ENCODE peak calls at places on chromosomes 3 and 15, in six cellular contexts. One of them, this sample, is unnamed.

GRCh38 chr3:160612386-160613115 is 47.2 kb upstream of the KPNA4 start:
- DNase-seq in upper lobe of left lung: no peak
- DNase-seq in transverse colon: no peak
- DNase-seq in GM12878: no peak
- DNase-seq in stomach: no peak
- DNase-seq in H1: no peak
- DNase-seq in this sample: no peak

GRCh38 chr15:35693286-35693685 is 147.3 kb upstream of the DPH6 start:
- DNase-seq in GM12878: no peak
- DNase-seq in upper lobe of left lung: no peak
- DNase-seq in H1: no peak
- DNase-seq in transverse colon: no peak
- DNase-seq in stomach: no peak
- DNase-seq in this sample: no peak

GRCh38 chr3:136464502-136464901 is 214.4 kb downstream of the PCCB start:
- DNase-seq in GM12878: no peak
- DNase-seq in upper lobe of left lung: no peak
- DNase-seq in transverse colon: no peak
- DNase-seq in H1: no peak
- DNase-seq in stomach: no peak
- DNase-seq in this sample: no peak

GRCh38 chr3:78867409-78868372 is 900.1 kb downstream of the ROBO1 start:
- DNase-seq in stomach: no peak
- DNase-seq in transverse colon: no peak
- DNase-seq in GM12878: no peak
- DNase-seq in upper lobe of left lung: no peak
- DNase-seq in H1: no peak
- DNase-seq in this sample: no peak

GRCh38 chr3:195251336-195252065 is 19.5 kb downstream of the XXYLT1 start:
- DNase-seq in upper lobe of left lung: peak; percentile 49
- DNase-seq in transverse colon: no peak
- DNase-seq in stomach: no peak
- DNase-seq in GM12878: no peak
- DNase-seq in H1: no peak
- DNase-seq in this sample: peak; percentile 69

GRCh38 chr3:184341925-184342324 is 4.5 kb downstream of the FAM131A start:
- DNase-seq in transverse colon: no peak
- DNase-seq in upper lobe of left lung: no peak
- DNase-seq in stomach: peak; percentile 91
- DNase-seq in H1: no peak
- DNase-seq in GM12878: no peak
- DNase-seq in this sample: no peak

GRCh38 chr3:184322731-184323487 is 8.5 kb downstream of the EIF4G1 start:
- DNase-seq in stomach: no peak
- DNase-seq in upper lobe of left lung: peak; percentile 55
- DNase-seq in GM12878: no peak
- DNase-seq in H1: no peak
- DNase-seq in transverse colon: no peak
- DNase-seq in this sample: no peak

GRCh38 chr15:80343610-80344009 is 60.6 kb upstream of the ARNT2 start:
- DNase-seq in upper lobe of left lung: no peak
- DNase-seq in GM12878: no peak
- DNase-seq in H1: no peak
- DNase-seq in stomach: peak; percentile 29
- DNase-seq in transverse colon: peak; percentile 26
- DNase-seq in this sample: no peak

GRCh38 chr3:107496855-107497254 is 25.9 kb upstream of the BBX start:
- DNase-seq in upper lobe of left lung: no peak
- DNase-seq in stomach: no peak
- DNase-seq in H1: no peak
- DNase-seq in GM12878: no peak
- DNase-seq in transverse colon: no peak
- DNase-seq in this sample: no peak

GRCh38 chr15:40263036-40263754 is 19.7 kb downstream of the ANKRD63 start:
- DNase-seq in stomach: no peak
- DNase-seq in GM12878: no peak
- DNase-seq in transverse colon: peak; percentile 38
- DNase-seq in H1: no peak
- DNase-seq in upper lobe of left lung: no peak
- DNase-seq in this sample: no peak

GRCh38 chr15:71278989-71279756 is 163.9 kb downstream of the THSD4 start:
- DNase-seq in H1: no peak
- DNase-seq in stomach: peak; percentile 90
- DNase-seq in upper lobe of left lung: no peak
- DNase-seq in transverse colon: peak; percentile 61
- DNase-seq in GM12878: no peak
- DNase-seq in this sample: peak; percentile 86

GRCh38 chr3:125107861-125108567 is 52.2 kb upstream of the HEG1 start:
- DNase-seq in H1: no peak
- DNase-seq in stomach: no peak
- DNase-seq in GM12878: peak; percentile 86
- DNase-seq in upper lobe of left lung: peak; percentile 32
- DNase-seq in transverse colon: no peak
- DNase-seq in this sample: no peak

GRCh38 chr3:186824430-186825139 is 17.9 kb upstream of the ADIPOQ start:
- DNase-seq in GM12878: no peak
- DNase-seq in transverse colon: no peak
- DNase-seq in H1: no peak
- DNase-seq in upper lobe of left lung: no peak
- DNase-seq in stomach: no peak
- DNase-seq in this sample: no peak

GRCh38 chr3:9951962-9952805 is at the start of gene PRRT3:
- DNase-seq in transverse colon: peak; percentile 34
- DNase-seq in GM12878: no peak
- DNase-seq in upper lobe of left lung: peak; percentile 90
- DNase-seq in H1: no peak
- DNase-seq in stomach: peak; percentile 45
- DNase-seq in this sample: no peak

GRCh38 chr15:100771745-100772144 is 107.9 kb upstream of the ALDH1A3 start:
- DNase-seq in upper lobe of left lung: no peak
- DNase-seq in stomach: no peak
- DNase-seq in GM12878: no peak
- DNase-seq in H1: no peak
- DNase-seq in transverse colon: no peak
- DNase-seq in this sample: no peak
- TF ChIP-seq POLR2AphosphoS5 in upper lobe of left lung: no peak
- TF ChIP-seq POLR2AphosphoS5 in stomach: no peak
- TF ChIP-seq POLR2AphosphoS5 in GM12878: no peak
- TF ChIP-seq POLR2AphosphoS5 in H1: no peak
- TF ChIP-seq POLR2AphosphoS5 in transverse colon: no peak
- TF ChIP-seq POLR2AphosphoS5 in this sample: no peak

GRCh38 chr3:64853456-64853855 is 165.7 kb upstream of the ADAMTS9 start:
- DNase-seq in H1: no peak
- DNase-seq in upper lobe of left lung: no peak
- DNase-seq in GM12878: no peak
- DNase-seq in stomach: no peak
- DNase-seq in transverse colon: no peak
- DNase-seq in this sample: no peak

GRCh38 chr3:64859625-64860590 is 172.1 kb upstream of the ADAMTS9 start:
- DNase-seq in H1: no peak
- DNase-seq in GM12878: no peak
- DNase-seq in transverse colon: no peak
- DNase-seq in upper lobe of left lung: no peak
- DNase-seq in stomach: no peak
- DNase-seq in this sample: no peak

GRCh38 chr3:64852738-64853137 is 164.9 kb upstream of the ADAMTS9 start:
- DNase-seq in upper lobe of left lung: no peak
- DNase-seq in stomach: no peak
- DNase-seq in GM12878: no peak
- DNase-seq in H1: no peak
- DNase-seq in transverse colon: no peak
- DNase-seq in this sample: no peak

GRCh38 chr3:64861684-64862083 is 173.9 kb upstream of the ADAMTS9 start:
- DNase-seq in upper lobe of left lung: no peak
- DNase-seq in stomach: no peak
- DNase-seq in transverse colon: no peak
- DNase-seq in H1: no peak
- DNase-seq in GM12878: no peak
- DNase-seq in this sample: no peak

DNA sequence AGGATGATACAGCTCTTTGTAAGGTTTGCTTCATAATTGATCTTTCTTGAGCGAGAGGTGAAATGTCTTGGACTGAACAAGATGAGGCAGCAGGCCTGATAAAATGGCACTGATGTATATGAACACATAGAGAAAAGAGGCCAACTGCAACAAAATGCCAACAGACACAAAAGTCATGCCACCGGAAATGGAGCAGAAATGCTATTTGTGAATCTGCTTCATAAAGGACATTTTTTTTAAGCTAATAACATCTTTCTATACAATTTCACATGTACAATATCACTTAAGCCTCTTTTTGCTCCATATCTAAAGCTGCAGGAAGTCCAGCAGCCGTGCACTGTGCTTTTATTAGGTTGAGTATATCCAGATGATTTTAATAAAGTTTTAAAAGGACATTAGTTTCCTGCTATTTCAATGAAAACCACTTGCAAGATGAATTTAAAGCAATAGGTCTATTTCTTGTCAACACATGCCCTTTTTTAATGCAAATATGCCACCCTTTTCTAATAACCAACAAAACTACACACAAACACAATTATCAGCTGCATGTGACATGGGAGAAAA is 169.2 kb upstream of the ADAMTS9 start:
- DNase-seq in stomach: no peak
- DNase-seq in GM12878: no peak
- DNase-seq in transverse colon: no peak
- DNase-seq in upper lobe of left lung: no peak
- DNase-seq in H1: no peak
- DNase-seq in this sample: no peak
- TF ChIP-seq EP300 in stomach: no peak
- TF ChIP-seq EP300 in GM12878: no peak
- TF ChIP-seq EP300 in transverse colon: no peak
- TF ChIP-seq EP300 in upper lobe of left lung: no peak
- TF ChIP-seq EP300 in H1: no peak
- TF ChIP-seq EP300 in this sample: no peak

GRCh38 chr3:176855901-176856486 is 341.3 kb downstream of the TBL1XR1 start:
- DNase-seq in transverse colon: no peak
- DNase-seq in GM12878: no peak
- DNase-seq in H1: no peak
- DNase-seq in stomach: no peak
- DNase-seq in upper lobe of left lung: no peak
- DNase-seq in this sample: no peak
- TF ChIP-seq POLR2AphosphoS5 in transverse colon: no peak
- TF ChIP-seq POLR2AphosphoS5 in GM12878: no peak
- TF ChIP-seq POLR2AphosphoS5 in H1: no peak
- TF ChIP-seq POLR2AphosphoS5 in stomach: no peak
- TF ChIP-seq POLR2AphosphoS5 in upper lobe of left lung: no peak
- TF ChIP-seq POLR2AphosphoS5 in this sample: no peak

GRCh38 chr3:59816312-59816711 is 766.5 kb upstream of the CFAP20DC start:
- DNase-seq in transverse colon: no peak
- DNase-seq in stomach: no peak
- DNase-seq in upper lobe of left lung: no peak
- DNase-seq in GM12878: no peak
- DNase-seq in H1: no peak
- DNase-seq in this sample: no peak

GRCh38 chr3:59820352-59820934 is 770.6 kb upstream of the CFAP20DC start:
- DNase-seq in stomach: no peak
- DNase-seq in transverse colon: no peak
- DNase-seq in upper lobe of left lung: no peak
- DNase-seq in GM12878: no peak
- DNase-seq in H1: no peak
- DNase-seq in this sample: no peak

GRCh38 chr3:59817511-59817910 is 767.7 kb upstream of the CFAP20DC start:
- DNase-seq in stomach: no peak
- DNase-seq in GM12878: no peak
- DNase-seq in upper lobe of left lung: no peak
- DNase-seq in transverse colon: no peak
- DNase-seq in H1: no peak
- DNase-seq in this sample: no peak

GRCh38 chr3:59821274-59821673 is 771.4 kb upstream of the CFAP20DC start:
- DNase-seq in upper lobe of left lung: no peak
- DNase-seq in transverse colon: no peak
- DNase-seq in stomach: no peak
- DNase-seq in H1: no peak
- DNase-seq in GM12878: no peak
- DNase-seq in this sample: no peak

GRCh38 chr3:59818033-59818936 is 768.5 kb upstream of the CFAP20DC start:
- DNase-seq in H1: no peak
- DNase-seq in upper lobe of left lung: no peak
- DNase-seq in stomach: peak; percentile 76
- DNase-seq in transverse colon: peak; percentile 76
- DNase-seq in GM12878: no peak
- DNase-seq in this sample: peak; percentile 91
- TF ChIP-seq EP300 in H1: no peak
- TF ChIP-seq EP300 in upper lobe of left lung: no peak
- TF ChIP-seq EP300 in stomach: no peak
- TF ChIP-seq EP300 in transverse colon: no peak
- TF ChIP-seq EP300 in GM12878: no peak
- TF ChIP-seq EP300 in this sample: no peak

GRCh38 chr3:14647976-14648955 is 3.3 kb upstream of the CCDC174 start:
- DNase-seq in upper lobe of left lung: no peak
- DNase-seq in H1: no peak
- DNase-seq in stomach: no peak
- DNase-seq in transverse colon: no peak
- DNase-seq in GM12878: no peak
- DNase-seq in this sample: no peak

GRCh38 chr3:14645453-14645852 is 6.1 kb upstream of the CCDC174 start:
- DNase-seq in stomach: no peak
- DNase-seq in upper lobe of left lung: no peak
- DNase-seq in H1: no peak
- DNase-seq in GM12878: no peak
- DNase-seq in transverse colon: no peak
- DNase-seq in this sample: no peak

GRCh38 chr3:14646150-14646573 is 5.4 kb upstream of the CCDC174 start:
- DNase-seq in upper lobe of left lung: no peak
- DNase-seq in stomach: no peak
- DNase-seq in H1: no peak
- DNase-seq in GM12878: no peak
- DNase-seq in transverse colon: no peak
- DNase-seq in this sample: no peak

GRCh38 chr3:14649466-14649865 is 2.1 kb upstream of the CCDC174 start:
- DNase-seq in H1: no peak
- DNase-seq in GM12878: no peak
- DNase-seq in upper lobe of left lung: no peak
- DNase-seq in transverse colon: no peak
- DNase-seq in stomach: no peak
- DNase-seq in this sample: no peak

DNA sequence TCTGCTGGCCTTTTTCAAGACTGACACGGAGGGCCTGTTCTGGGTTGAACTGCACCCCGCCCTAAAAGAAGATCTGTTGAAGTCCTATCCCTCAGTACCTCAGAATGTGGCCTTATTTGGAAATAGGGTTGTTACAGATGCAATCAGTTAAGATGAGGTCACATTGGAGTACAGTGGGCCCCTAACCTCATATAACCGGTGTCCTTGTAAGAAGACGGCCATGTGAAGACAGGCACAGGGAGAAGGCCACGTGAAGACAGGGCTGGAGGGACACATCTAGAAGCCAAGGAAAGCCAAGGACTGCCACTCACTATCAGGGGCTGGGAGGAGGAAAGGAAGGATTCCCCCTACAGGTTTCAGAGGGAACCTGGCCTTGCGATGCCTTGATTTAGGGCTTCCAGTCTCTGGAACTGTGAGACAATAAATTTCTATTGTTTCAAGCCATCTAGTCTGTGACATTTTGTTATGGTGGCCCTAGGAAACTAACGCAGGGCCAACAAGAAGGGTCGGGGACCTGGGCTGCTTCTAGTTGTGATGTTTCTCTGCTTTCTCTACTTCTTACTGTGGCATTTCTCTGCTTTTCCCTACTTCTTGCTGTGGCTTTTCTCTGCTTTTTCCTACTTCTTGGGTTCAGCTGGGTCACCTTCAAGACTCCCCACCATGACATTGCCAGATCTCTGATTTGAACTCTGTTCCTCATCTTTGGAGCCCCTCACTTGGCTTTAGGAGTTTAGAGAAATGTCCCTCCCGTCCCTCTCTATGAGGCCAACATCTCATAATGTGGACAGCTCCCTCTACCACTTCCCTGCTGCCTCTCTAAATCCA is 4.8 kb upstream of the CCDC174 start:
- DNase-seq in transverse colon: no peak
- DNase-seq in stomach: no peak
- DNase-seq in GM12878: no peak
- DNase-seq in upper lobe of left lung: no peak
- DNase-seq in H1: no peak
- DNase-seq in this sample: no peak
- TF ChIP-seq POLR2AphosphoS5 in transverse colon: no peak
- TF ChIP-seq POLR2AphosphoS5 in stomach: no peak
- TF ChIP-seq POLR2AphosphoS5 in GM12878: no peak
- TF ChIP-seq POLR2AphosphoS5 in upper lobe of left lung: no peak
- TF ChIP-seq POLR2AphosphoS5 in H1: no peak
- TF ChIP-seq POLR2AphosphoS5 in this sample: no peak

This sample was measured in sigmoid colon.